ENCODE peak calls at places on chromosome 13, in ten cellular contexts. P, H, W, Q, N, R, Z, V, K and X are unnamed samples.
A peak's percentile ranks its signal among the peaks of the same experiment; 100 is the strongest.

GRCh38 chr13:109919715-109920375 is 133.5 kb upstream of the IRS2 start:
- DNase-seq in H (peak; percentile 15), P (no peak), N (no peak), Z (no peak), W (no peak), V (no peak), K (no peak), R (no peak), Q (no peak), X (no peak)

GRCh38 chr13:109344552-109345157 is 441.7 kb downstream of the IRS2 start:
- DNase-seq in V (peak; percentile 73), Z (no peak), R (no peak), Q (no peak), W (no peak), N (no peak), K (no peak), P (no peak), H (no peak), X (no peak)

GRCh38 chr13:20157387-20157786 is 3.5 kb downstream of the GJA3 start:
- DNase-seq in V (no peak), R (no peak), Q (no peak), K (no peak), P (no peak), H (no peak), N (no peak), W (no peak), Z (no peak), X (no peak)

GRCh38 chr13:37479901-37480300 is 118.7 kb downstream of the POSTN start:
- DNase-seq in Z (no peak), H (no peak), Q (no peak), K (no peak), V (no peak), W (no peak), N (no peak), R (no peak), P (no peak), X (no peak)

GRCh38 chr13:109412232-109412935 is 374.0 kb downstream of the IRS2 start:
- DNase-seq in N (no peak), P (peak; percentile 54), R (no peak), V (peak; percentile 22), Q (peak; percentile 69), H (no peak), K (peak; percentile 96), Z (peak; percentile 76), W (peak; percentile 60), X (peak; percentile 48)

GRCh38 chr13:19618925-19619324 is 14.5 kb upstream of the MPHOSPH8 start:
- DNase-seq in P (no peak), Q (no peak), K (no peak), W (no peak), V (peak; percentile 41), H (no peak), N (no peak), R (no peak), Z (no peak), X (no peak)

GRCh38 chr13:92017737-92018136 is 619.3 kb downstream of the GPC5 start:
- DNase-seq in H (no peak), Q (no peak), K (no peak), W (no peak), P (no peak), V (no peak), N (no peak), R (no peak), Z (no peak), X (no peak)

GRCh38 chr13:112586334-112586733 is 1.6 kb downstream of the TUBGCP3 start:
- DNase-seq in H (no peak), V (no peak), Z (no peak), W (no peak), R (no peak), K (no peak), P (no peak), N (no peak), Q (no peak), X (no peak)

GRCh38 chr13:26968431-26969335 is 202.9 kb downstream of the USP12 start:
- DNase-seq in P (no peak), W (no peak), Q (no peak), Z (peak; percentile 93), K (no peak), N (no peak), R (no peak), H (peak; percentile 19), V (peak; percentile 83), X (no peak)